ENCODE peak calls at places on chromosomes 2 and 18, in seven cellular contexts. I is NCI-H1694, X is aorta, H is cardiac muscle cell, U is astrocyte, N is C1 segment of cervical spinal cord, R is fibroblast of mammary gland. L is an unnamed sample.

GRCh38 chr2:19209575-19210341 is 148.7 kb downstream of the OSR1 start:
- DNase-seq in X (no peak), I (no peak), N (no peak), R (no peak), H (no peak), U (no peak), L (no peak)

GRCh38 chr2:42835577-42836371 is 43.4 kb upstream of the HAAO start:
- DNase-seq in U (peak), R (peak), N (no peak), I (no peak), X (no peak), H (peak), L (peak)

GRCh38 chr18:71899707-71900483 is 644.2 kb downstream of the CBLN2 start:
- DNase-seq in H (no peak), U (no peak), X (no peak), I (no peak), N (no peak), R (no peak), L (no peak)

GRCh38 chr2:222024934-222025890 is 273.6 kb downstream of the PAX3 start:
- DNase-seq in R (peak), I (peak), N (no peak), X (no peak), U (peak), H (peak), L (no peak)

GRCh38 chr2:3628241-3628679 is 29.7 kb upstream of the ALLC start:
- DNase-seq in U (no peak), I (no peak), H (no peak), X (peak), N (no peak), R (no peak), L (peak)

GRCh38 chr2:219418570-219419189 is 503 bp downstream of the DES start:
- DNase-seq in N (no peak), U (no peak), R (no peak), I (no peak), X (no peak), H (peak), L (no peak)

GRCh38 chr2:39521876-39522517 is 84.9 kb upstream of the MAP4K3 start:
- DNase-seq in I (no peak), H (peak), N (no peak), U (no peak), X (no peak), R (no peak), L (no peak)

GRCh38 chr2:30756051-30756719 is 51.1 kb downstream of the CAPN13 start:
- DNase-seq in H (peak), N (no peak), X (no peak), R (no peak), I (no peak), U (no peak), L (no peak)

GRCh38 chr18:79434611-79435010 is 38.9 kb downstream of the NFATC1 start:
- DNase-seq in X (no peak), R (no peak), I (peak), N (no peak), H (no peak), U (no peak), L (no peak)

GRCh38 chr2:100818003-100818605 is 1.8 kb upstream of the NPAS2 start:
- DNase-seq in H (peak), U (peak), X (no peak), R (peak), N (no peak), I (no peak), L (peak)

GRCh38 chr2:73212448-73213176 is 1.4 kb upstream of the SMYD5 start:
- DNase-seq in X (peak), N (peak), I (peak), H (peak), U (peak), R (peak), L (peak)

GRCh38 chr2:187594801-187595200 is 40.6 kb upstream of the TFPI start:
- DNase-seq in R (no peak), H (peak), U (no peak), N (no peak), X (no peak), I (no peak), L (no peak)

GRCh38 chr2:46409756-46410155 is 69.6 kb upstream of the TMEM247 start:
- DNase-seq in I (no peak), R (no peak), X (no peak), U (no peak), N (no peak), H (no peak), L (no peak)

GRCh38 chr2:238061310-238062202 is 755 bp downstream of the SCLY start:
- DNase-seq in X (no peak), H (peak), R (peak), U (peak), I (no peak), N (no peak), L (peak)

GRCh38 chr2:146821836-146822316 is 1023.0 kb upstream of the ACVR2A start:
- DNase-seq in N (no peak), I (no peak), R (peak), U (peak), X (no peak), H (peak), L (no peak)

GRCh38 chr2:79512442-79513401 is at the start of gene CTNNA2:
- DNase-seq in N (peak), R (peak), H (peak), X (peak), U (peak), I (peak), L (no peak)

GRCh38 chr18:69399253-69399652 is 1.4 kb upstream of the DOK6 start:
- DNase-seq in H (peak), U (no peak), R (no peak), X (no peak), N (no peak), I (no peak), L (no peak)

GRCh38 chr2:86274918-86275275 is 62.5 kb downstream of the REEP1 start:
- DNase-seq in H (peak), I (peak), X (no peak), U (peak), N (no peak), R (peak), L (no peak)

GRCh38 chr2:68089961-68090360 is 27.2 kb upstream of the C1D start:
- DNase-seq in N (no peak), H (no peak), I (no peak), U (no peak), X (no peak), R (no peak), L (no peak)

L was measured in uterus.